ENCODE peak calls at places on chromosome 1, in nine cellular contexts. One of them, this sample, is unnamed.

GRCh38 chr1:193069748-193070394 is 10.5 kb downstream of the RO60 start:
- DNase-seq in activated T-cell treated with anti-CD3 and anti-CD28 coated beads for 24 hours: no peak
- DNase-seq in body of pancreas: no peak
- DNase-seq in left colon: no peak
- DNase-seq in activated CD4-positive, alpha-beta T cell treated with anti-CD3 and anti-CD28 coated beads, Interleukin-2, amount 10 ng/mL, durations not matched to agents 7 days and 5 days: no peak
- DNase-seq in left lung: no peak
- DNase-seq in NCI-H2029: no peak
- DNase-seq in activated T-helper 2 cell treated with anti-CD3 and anti-CD28 coated beads, Interferon-gamma antibody, Interleukin-2, Interleukin-4, amounts not matched to agents 10 μg/mL and 5 μg/mL and 100 μg/mL, durations not matched to agents 14 hours and 24 hours and 36 hours: no peak
- DNase-seq in LHCN-M2: peak; percentile 38
- DNase-seq in this sample: no peak

GRCh38 chr1:48498096-48498791 is 26.2 kb upstream of the SPATA6 start:
- DNase-seq in LHCN-M2: peak; percentile 67
- DNase-seq in activated CD4-positive, alpha-beta T cell treated with anti-CD3 and anti-CD28 coated beads, Interleukin-2, amount 10 ng/mL, durations not matched to agents 7 days and 5 days: peak; percentile 73
- DNase-seq in body of pancreas: peak; percentile 82
- DNase-seq in left lung: peak; percentile 64
- DNase-seq in NCI-H2029: peak; percentile 86
- DNase-seq in activated T-cell treated with anti-CD3 and anti-CD28 coated beads for 24 hours: peak; percentile 54
- DNase-seq in activated T-helper 2 cell treated with anti-CD3 and anti-CD28 coated beads, Interferon-gamma antibody, Interleukin-2, Interleukin-4, amounts not matched to agents 10 μg/mL and 5 μg/mL and 100 μg/mL, durations not matched to agents 14 hours and 24 hours and 36 hours: peak; percentile 36
- DNase-seq in left colon: peak; percentile 86
- DNase-seq in this sample: peak; percentile 68

GRCh38 chr1:157878059-157878458 is 36.5 kb upstream of the CD5L start:
- DNase-seq in body of pancreas: no peak
- DNase-seq in left colon: no peak
- DNase-seq in activated T-helper 2 cell treated with anti-CD3 and anti-CD28 coated beads, Interferon-gamma antibody, Interleukin-2, Interleukin-4, amounts not matched to agents 10 μg/mL and 5 μg/mL and 100 μg/mL, durations not matched to agents 14 hours and 24 hours and 36 hours: no peak
- DNase-seq in left lung: no peak
- DNase-seq in LHCN-M2: peak; percentile 42
- DNase-seq in activated T-cell treated with anti-CD3 and anti-CD28 coated beads for 24 hours: no peak
- DNase-seq in NCI-H2029: peak; percentile 24
- DNase-seq in activated CD4-positive, alpha-beta T cell treated with anti-CD3 and anti-CD28 coated beads, Interleukin-2, amount 10 ng/mL, durations not matched to agents 7 days and 5 days: no peak
- DNase-seq in this sample: no peak

GRCh38 chr1:115194571-115194970 is 105.3 kb upstream of the TSPAN2 start:
- DNase-seq in LHCN-M2: no peak
- DNase-seq in left colon: no peak
- DNase-seq in activated CD4-positive, alpha-beta T cell treated with anti-CD3 and anti-CD28 coated beads, Interleukin-2, amount 10 ng/mL, durations not matched to agents 7 days and 5 days: no peak
- DNase-seq in left lung: no peak
- DNase-seq in activated T-helper 2 cell treated with anti-CD3 and anti-CD28 coated beads, Interferon-gamma antibody, Interleukin-2, Interleukin-4, amounts not matched to agents 10 μg/mL and 5 μg/mL and 100 μg/mL, durations not matched to agents 14 hours and 24 hours and 36 hours: no peak
- DNase-seq in body of pancreas: no peak
- DNase-seq in NCI-H2029: no peak
- DNase-seq in activated T-cell treated with anti-CD3 and anti-CD28 coated beads for 24 hours: no peak
- DNase-seq in this sample: no peak

GRCh38 chr1:228430243-228430642 is 13.6 kb upstream of the TRIM17 start:
- DNase-seq in body of pancreas: no peak
- DNase-seq in LHCN-M2: no peak
- DNase-seq in activated CD4-positive, alpha-beta T cell treated with anti-CD3 and anti-CD28 coated beads, Interleukin-2, amount 10 ng/mL, durations not matched to agents 7 days and 5 days: no peak
- DNase-seq in activated T-cell treated with anti-CD3 and anti-CD28 coated beads for 24 hours: no peak
- DNase-seq in left lung: no peak
- DNase-seq in left colon: no peak
- DNase-seq in NCI-H2029: no peak
- DNase-seq in activated T-helper 2 cell treated with anti-CD3 and anti-CD28 coated beads, Interferon-gamma antibody, Interleukin-2, Interleukin-4, amounts not matched to agents 10 μg/mL and 5 μg/mL and 100 μg/mL, durations not matched to agents 14 hours and 24 hours and 36 hours: no peak
- DNase-seq in this sample: no peak

GRCh38 chr1:92483442-92484170 is 3.1 kb downstream of the GFI1 start:
- DNase-seq in left colon: peak; percentile 58
- DNase-seq in left lung: peak; percentile 38
- DNase-seq in NCI-H2029: peak; percentile 78
- DNase-seq in activated CD4-positive, alpha-beta T cell treated with anti-CD3 and anti-CD28 coated beads, Interleukin-2, amount 10 ng/mL, durations not matched to agents 7 days and 5 days: peak; percentile 54
- DNase-seq in activated T-helper 2 cell treated with anti-CD3 and anti-CD28 coated beads, Interferon-gamma antibody, Interleukin-2, Interleukin-4, amounts not matched to agents 10 μg/mL and 5 μg/mL and 100 μg/mL, durations not matched to agents 14 hours and 24 hours and 36 hours: peak; percentile 52
- DNase-seq in body of pancreas: peak; percentile 68
- DNase-seq in activated T-cell treated with anti-CD3 and anti-CD28 coated beads for 24 hours: peak; percentile 76
- DNase-seq in LHCN-M2: no peak
- DNase-seq in this sample: no peak

GRCh38 chr1:174800221-174800791 is 199.4 kb upstream of the CACYBP start:
- DNase-seq in left lung: no peak
- DNase-seq in activated T-cell treated with anti-CD3 and anti-CD28 coated beads for 24 hours: no peak
- DNase-seq in LHCN-M2: no peak
- DNase-seq in activated CD4-positive, alpha-beta T cell treated with anti-CD3 and anti-CD28 coated beads, Interleukin-2, amount 10 ng/mL, durations not matched to agents 7 days and 5 days: peak; percentile 9
- DNase-seq in body of pancreas: no peak
- DNase-seq in NCI-H2029: no peak
- DNase-seq in activated T-helper 2 cell treated with anti-CD3 and anti-CD28 coated beads, Interferon-gamma antibody, Interleukin-2, Interleukin-4, amounts not matched to agents 10 μg/mL and 5 μg/mL and 100 μg/mL, durations not matched to agents 14 hours and 24 hours and 36 hours: peak; percentile 14
- DNase-seq in left colon: peak; percentile 20
- DNase-seq in this sample: peak; percentile 19

GRCh38 chr1:222592171-222592570 is 2.4 kb upstream of the TAF1A start:
- DNase-seq in body of pancreas: no peak
- DNase-seq in activated T-helper 2 cell treated with anti-CD3 and anti-CD28 coated beads, Interferon-gamma antibody, Interleukin-2, Interleukin-4, amounts not matched to agents 10 μg/mL and 5 μg/mL and 100 μg/mL, durations not matched to agents 14 hours and 24 hours and 36 hours: no peak
- DNase-seq in activated CD4-positive, alpha-beta T cell treated with anti-CD3 and anti-CD28 coated beads, Interleukin-2, amount 10 ng/mL, durations not matched to agents 7 days and 5 days: no peak
- DNase-seq in left lung: no peak
- DNase-seq in left colon: no peak
- DNase-seq in LHCN-M2: peak; percentile 43
- DNase-seq in activated T-cell treated with anti-CD3 and anti-CD28 coated beads for 24 hours: no peak
- DNase-seq in NCI-H2029: no peak
- DNase-seq in this sample: no peak

GRCh38 chr1:116711061-116711582 is 43.1 kb upstream of the CD2 start:
- DNase-seq in left lung: no peak
- DNase-seq in LHCN-M2: no peak
- DNase-seq in activated T-cell treated with anti-CD3 and anti-CD28 coated beads for 24 hours: no peak
- DNase-seq in activated CD4-positive, alpha-beta T cell treated with anti-CD3 and anti-CD28 coated beads, Interleukin-2, amount 10 ng/mL, durations not matched to agents 7 days and 5 days: no peak
- DNase-seq in activated T-helper 2 cell treated with anti-CD3 and anti-CD28 coated beads, Interferon-gamma antibody, Interleukin-2, Interleukin-4, amounts not matched to agents 10 μg/mL and 5 μg/mL and 100 μg/mL, durations not matched to agents 14 hours and 24 hours and 36 hours: no peak
- DNase-seq in body of pancreas: no peak
- DNase-seq in left colon: no peak
- DNase-seq in NCI-H2029: peak; percentile 61
- DNase-seq in this sample: no peak

GRCh38 chr1:110114784-110115183 is 2.5 kb downstream of the UBL4B start:
- DNase-seq in left colon: no peak
- DNase-seq in activated T-cell treated with anti-CD3 and anti-CD28 coated beads for 24 hours: no peak
- DNase-seq in left lung: no peak
- DNase-seq in activated CD4-positive, alpha-beta T cell treated with anti-CD3 and anti-CD28 coated beads, Interleukin-2, amount 10 ng/mL, durations not matched to agents 7 days and 5 days: no peak
- DNase-seq in body of pancreas: no peak
- DNase-seq in NCI-H2029: no peak
- DNase-seq in activated T-helper 2 cell treated with anti-CD3 and anti-CD28 coated beads, Interferon-gamma antibody, Interleukin-2, Interleukin-4, amounts not matched to agents 10 μg/mL and 5 μg/mL and 100 μg/mL, durations not matched to agents 14 hours and 24 hours and 36 hours: no peak
- DNase-seq in LHCN-M2: no peak
- DNase-seq in this sample: no peak

GRCh38 chr1:17831619-17832018 is 76.5 kb downstream of the ACTL8 start:
- DNase-seq in left lung: no peak
- DNase-seq in activated T-cell treated with anti-CD3 and anti-CD28 coated beads for 24 hours: no peak
- DNase-seq in body of pancreas: no peak
- DNase-seq in activated CD4-positive, alpha-beta T cell treated with anti-CD3 and anti-CD28 coated beads, Interleukin-2, amount 10 ng/mL, durations not matched to agents 7 days and 5 days: peak; percentile 23
- DNase-seq in left colon: peak; percentile 20
- DNase-seq in LHCN-M2: peak; percentile 43
- DNase-seq in NCI-H2029: no peak
- DNase-seq in activated T-helper 2 cell treated with anti-CD3 and anti-CD28 coated beads, Interferon-gamma antibody, Interleukin-2, Interleukin-4, amounts not matched to agents 10 μg/mL and 5 μg/mL and 100 μg/mL, durations not matched to agents 14 hours and 24 hours and 36 hours: no peak
- DNase-seq in this sample: no peak

GRCh38 chr1:242579528-242580235 is 55.2 kb upstream of the PLD5 start:
- DNase-seq in left lung: no peak
- DNase-seq in activated T-helper 2 cell treated with anti-CD3 and anti-CD28 coated beads, Interferon-gamma antibody, Interleukin-2, Interleukin-4, amounts not matched to agents 10 μg/mL and 5 μg/mL and 100 μg/mL, durations not matched to agents 14 hours and 24 hours and 36 hours: no peak
- DNase-seq in activated CD4-positive, alpha-beta T cell treated with anti-CD3 and anti-CD28 coated beads, Interleukin-2, amount 10 ng/mL, durations not matched to agents 7 days and 5 days: no peak
- DNase-seq in body of pancreas: no peak
- DNase-seq in activated T-cell treated with anti-CD3 and anti-CD28 coated beads for 24 hours: no peak
- DNase-seq in NCI-H2029: no peak
- DNase-seq in left colon: no peak
- DNase-seq in LHCN-M2: no peak
- DNase-seq in this sample: no peak

This sample was measured in anterior cingulate cortex.